ENCODE peak calls at places on chromosome 6, in six cellular contexts. G is A549; Y is CD4-positive, CD25-positive, alpha-beta regulatory T cell; M is body of pancreas; H is small intestine; T is fibroblast of lung. V is an unnamed sample.

GRCh38 chr6:88650029-88650619 is 313.3 kb downstream of the RNGTT start:
- DNase-seq in G (no peak), Y (no peak), M (no peak), H (no peak), T (peak; percentile 88), V (no peak)

GRCh38 chr6:2266845-2267244 is 21.4 kb upstream of the GMDS start:
- DNase-seq in G (no peak), Y (no peak), M (no peak), H (no peak), T (no peak), V (no peak)

GRCh38 chr6:37242429-37243052 is 15.0 kb upstream of the TBC1D22B start:
- DNase-seq in G (peak; percentile 90), Y (no peak), M (no peak), H (no peak), T (peak; percentile 100), V (no peak)

GRCh38 chr6:21992178-21992967 is 304.5 kb downstream of the PRL start:
- DNase-seq in G (no peak), Y (no peak), M (no peak), H (no peak), T (peak; percentile 89), V (no peak)

GRCh38 chr6:70857387-70858077 is 99.3 kb downstream of the B3GAT2 start:
- DNase-seq in G (no peak), Y (no peak), M (no peak), H (no peak), T (no peak), V (no peak)

GRCh38 chr6:148997863-148998262 is 251.0 kb downstream of the UST start:
- DNase-seq in G (no peak), Y (no peak), M (no peak), H (no peak), T (peak; percentile 67), V (no peak)

GRCh38 chr6:131163886-131164285 is 28.6 kb downstream of the AKAP7 start:
- DNase-seq in G (no peak), Y (no peak), M (no peak), H (no peak), T (peak; percentile 64), V (no peak)

GRCh38 chr6:10458287-10458686 is 43.4 kb upstream of the TFAP2A start:
- DNase-seq in G (no peak), Y (no peak), M (no peak), H (no peak), T (no peak), V (no peak)

GRCh38 chr6:154479388-154480143 is 30.9 kb downstream of the CNKSR3 start:
- DNase-seq in G (no peak), Y (no peak), M (no peak), H (no peak), T (peak; percentile 77), V (no peak)

GRCh38 chr6:47034919-47035318 is 7.2 kb downstream of the ADGRF1 start:
- DNase-seq in G (peak; percentile 12), Y (no peak), M (peak; percentile 19), H (no peak), T (peak; percentile 100), V (no peak)

GRCh38 chr6:360791-361373 is 30.7 kb upstream of the IRF4 start:
- DNase-seq in G (no peak), Y (no peak), M (no peak), H (no peak), T (no peak), V (no peak)

GRCh38 chr6:11181478-11182136 is 50.9 kb downstream of the NEDD9 start:
- DNase-seq in G (no peak), Y (no peak), M (no peak), H (no peak), T (no peak), V (no peak)

GRCh38 chr6:75532521-75532920 is 38.9 kb upstream of the FILIP1 start:
- DNase-seq in G (no peak), Y (no peak), M (no peak), H (no peak), T (peak; percentile 60), V (no peak)

GRCh38 chr6:36126553-36127458 is 3.5 kb upstream of the MAPK13 start:
- DNase-seq in G (peak; percentile 11), Y (no peak), M (peak; percentile 4), H (no peak), T (peak; percentile 43), V (no peak)
- H3K4me1 ChIP-seq in G (peaks cover 17% of the 10 kb centered on the region), Y (peaks cover 50% of the 10 kb centered on the region), M (peaks cover 26% of the 10 kb centered on the region), H (no peaks in the 10 kb centered on the region), T (peaks cover 26% of the 10 kb centered on the region), V (peaks cover 59% of the 10 kb centered on the region)

DNA sequence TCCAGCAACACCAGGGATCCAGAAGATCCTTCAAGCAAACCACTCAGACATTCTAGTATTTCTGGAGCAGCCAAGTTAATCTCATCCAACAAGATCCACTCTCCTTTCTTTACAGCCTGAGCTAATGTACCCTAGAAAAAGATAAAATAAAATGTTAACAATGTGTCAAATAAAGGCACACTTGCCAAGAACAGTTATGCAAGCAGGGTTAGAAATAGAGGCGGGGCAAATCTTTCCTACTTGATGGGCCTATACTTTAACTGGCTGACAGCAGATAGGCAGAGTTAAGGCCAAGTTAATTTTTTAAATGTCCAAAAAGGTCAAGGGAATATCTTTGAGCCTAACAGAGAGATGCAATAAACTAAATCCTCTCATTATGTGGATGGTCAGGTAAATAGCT is 60.8 kb downstream of the MDN1 start:
- DNase-seq in G (no peak), Y (no peak), M (no peak), H (no peak), T (no peak), V (no peak)
- H3K4me3 ChIP-seq in G (no peak overlapping the region), Y (no peak overlapping the region), M (no peak overlapping the region), H (no peak overlapping the region), T (no peak overlapping the region), V (no peak overlapping the region)

GRCh38 chr6:159686697-159687096 is 6.3 kb downstream of the SOD2 start:
- DNase-seq in G (no peak), Y (no peak), M (no peak), H (no peak), T (no peak), V (no peak)
- H3K27ac ChIP-seq in G (no peak overlapping the region), Y (peak overlapping the region; percentile 3), M (no peak overlapping the region), H (no peak overlapping the region), T (no peak overlapping the region), V (no peak overlapping the region)

GRCh38 chr6:45616209-45616608 is 238.5 kb upstream of the SUPT3H start:
- DNase-seq in G (no peak), Y (no peak), M (no peak), H (no peak), T (no peak), V (no peak)

GRCh38 chr6:45617441-45617840 is 239.7 kb upstream of the SUPT3H start:
- DNase-seq in G (no peak), Y (no peak), M (no peak), H (no peak), T (peak; percentile 83), V (no peak)

GRCh38 chr6:45613678-45614077 is 235.9 kb upstream of the SUPT3H start:
- DNase-seq in G (no peak), Y (no peak), M (peak; percentile 12), H (no peak), T (no peak), V (no peak)

GRCh38 chr6:45611502-45611901 is 233.8 kb upstream of the SUPT3H start:
- DNase-seq in G (no peak), Y (no peak), M (no peak), H (peak; percentile 82), T (no peak), V (no peak)

GRCh38 chr6:45614488-45615285 is 237.0 kb upstream of the SUPT3H start:
- DNase-seq in G (no peak), Y (no peak), M (no peak), H (no peak), T (no peak), V (no peak)
- H3K4me1 ChIP-seq in G (peaks cover 4% of the 10 kb centered on the region), Y (peaks cover 3% of the 10 kb centered on the region), M (no peaks in the 10 kb centered on the region), H (no peaks in the 10 kb centered on the region), T (peaks cover 2% of the 10 kb centered on the region), V (peaks cover 2% of the 10 kb centered on the region)

GRCh38 chr6:153096792-153097191 is 34.3 kb downstream of the RGS17 start:
- DNase-seq in G (no peak), Y (no peak), M (no peak), H (no peak), T (no peak), V (no peak)

GRCh38 chr6:153096031-153096430 is 35.1 kb downstream of the RGS17 start:
- DNase-seq in G (no peak), Y (no peak), M (no peak), H (no peak), T (peak; percentile 29), V (no peak)

GRCh38 chr6:153090241-153090930 is 40.7 kb downstream of the RGS17 start:
- DNase-seq in G (peak; percentile 51), Y (no peak), M (no peak), H (no peak), T (peak; percentile 90), V (no peak)

GRCh38 chr6:153088796-153089195 is 42.3 kb downstream of the RGS17 start:
- DNase-seq in G (peak; percentile 6), Y (no peak), M (no peak), H (no peak), T (peak; percentile 27), V (no peak)

GRCh38 chr6:153092082-153093013 is 38.7 kb downstream of the RGS17 start:
- DNase-seq in G (peak; percentile 28), Y (no peak), M (no peak), H (peak; percentile 7), T (peak; percentile 86), V (no peak)
- H3K4me3 ChIP-seq in G (peak overlapping the region; percentile 8), Y (no peak overlapping the region), M (no peak overlapping the region), H (no peak overlapping the region), T (peak overlapping the region; percentile 18), V (no peak overlapping the region)

V was measured in CD8-positive, alpha-beta memory T cell.